ENCODE peak calls at places on chromosomes 12 and 14, in six cellular contexts. S is left ventricle myocardium inferior, H is right lobe of liver, Z is aorta, L is transverse colon, J is upper lobe of right lung. I is an unnamed sample.

GRCh38 chr12:79737875-79738718 is 47.3 kb upstream of the PAWR start:
- DNase-seq in S (no peak), J (no peak), H (peak; percentile 51), Z (no peak), L (peak; percentile 57), I (no peak)

GRCh38 chr12:102439391-102440108 is 40.8 kb downstream of the IGF1 start:
- DNase-seq in H (no peak), S (no peak), Z (no peak), J (no peak), L (no peak), I (no peak)

GRCh38 chr14:96104469-96105057 is 65.4 kb downstream of the C14orf132 start:
- DNase-seq in S (peak; percentile 56), L (peak; percentile 87), H (peak; percentile 95), Z (peak; percentile 80), J (peak; percentile 83), I (peak; percentile 80)

GRCh38 chr12:18646307-18646706 is 91.5 kb downstream of the PLCZ1 start:
- DNase-seq in J (no peak), Z (no peak), L (no peak), H (no peak), S (no peak), I (no peak)

GRCh38 chr12:124756730-124757129 is 106.9 kb downstream of the SCARB1 start:
- DNase-seq in J (no peak), H (no peak), S (no peak), Z (no peak), L (no peak), I (no peak)

GRCh38 chr12:93568091-93568490 is 4.4 kb upstream of the SOCS2 start:
- DNase-seq in S (no peak), Z (no peak), L (no peak), H (no peak), J (no peak), I (no peak)

GRCh38 chr12:82862069-82862841 is 175.5 kb downstream of the TMTC2 start:
- DNase-seq in S (no peak), H (no peak), J (no peak), L (no peak), Z (no peak), I (no peak)

GRCh38 chr12:47773858-47774580 is 981 bp downstream of the SLC48A1 start:
- DNase-seq in Z (no peak), L (no peak), S (peak; percentile 15), H (no peak), J (no peak), I (no peak)

GRCh38 chr14:67413806-67414769 is 2.1 kb upstream of the PLEK2 start:
- DNase-seq in H (no peak), L (no peak), J (no peak), Z (peak; percentile 64), S (no peak), I (no peak)

GRCh38 chr12:52817699-52818238 is 3.9 kb upstream of the KRT4 start:
- DNase-seq in L (no peak), J (no peak), Z (no peak), H (no peak), S (no peak), I (no peak)

GRCh38 chr12:58176296-58176869 is 235.0 kb downstream of the ATP23 start:
- DNase-seq in S (no peak), H (no peak), J (no peak), L (peak; percentile 43), Z (no peak), I (peak; percentile 59)

GRCh38 chr12:121955258-121956040 is 37.1 kb downstream of the CFAP251 start:
- DNase-seq in J (no peak), Z (no peak), S (no peak), H (no peak), L (no peak), I (no peak)

GRCh38 chr14:100065161-100065871 is at the start of gene EVL:
- DNase-seq in H (no peak), L (peak; percentile 71), S (peak; percentile 35), J (peak; percentile 86), Z (peak; percentile 72), I (peak; percentile 90)

GRCh38 chr14:91861091-91861490 is 6.2 kb downstream of the TC2N start:
- DNase-seq in Z (no peak), S (no peak), J (no peak), H (no peak), L (no peak), I (no peak)

GRCh38 chr12:18275974-18276373 is 14.7 kb downstream of the PIK3C2G start:
- DNase-seq in Z (no peak), J (no peak), L (no peak), S (no peak), H (no peak), I (no peak)

GRCh38 chr12:16325426-16325825 is 22.0 kb upstream of the MGST1 start:
- DNase-seq in S (no peak), J (no peak), H (no peak), Z (no peak), L (peak; percentile 74), I (no peak)

GRCh38 chr14:106094654-106095189 is 568.3 kb downstream of the TMEM121 start:
- DNase-seq in L (peak; percentile 24), H (peak; percentile 51), Z (peak; percentile 55), S (no peak), J (no peak), I (peak; percentile 58)

GRCh38 chr12:40034156-40034555 is 71.7 kb downstream of the SLC2A13 start:
- DNase-seq in H (no peak), S (no peak), J (no peak), Z (no peak), L (no peak), I (no peak)

GRCh38 chr14:77377502-77377844 is 294 bp downstream of the SAMD15 start:
- DNase-seq in J (no peak), Z (no peak), H (no peak), L (no peak), S (no peak), I (no peak)

GRCh38 chr12:51823875-51824565 is 24.5 kb downstream of the FIGNL2 start:
- DNase-seq in H (no peak), J (no peak), S (no peak), Z (no peak), L (peak; percentile 34), I (no peak)

GRCh38 chr14:21520718-21521117 is 5.4 kb downstream of the SALL2 start:
- DNase-seq in Z (no peak), H (no peak), S (no peak), J (no peak), L (no peak), I (no peak)

GRCh38 chr14:89241265-89241664 is 175.8 kb downstream of the FOXN3 start:
- DNase-seq in H (no peak), Z (no peak), L (no peak), J (no peak), S (no peak), I (no peak)

GRCh38 chr14:89242871-89243270 is 174.2 kb downstream of the FOXN3 start:
- DNase-seq in Z (no peak), J (no peak), S (no peak), H (no peak), L (no peak), I (no peak)

GRCh38 chr14:89241934-89242670 is 174.9 kb downstream of the FOXN3 start:
- DNase-seq in L (no peak), J (no peak), H (no peak), Z (no peak), S (no peak), I (no peak)

GRCh38 chr14:89237923-89238529 is 179.0 kb downstream of the FOXN3 start:
- DNase-seq in H (no peak), Z (no peak), S (no peak), J (no peak), L (no peak), I (no peak)

GRCh38 chr14:89240414-89240813 is 176.6 kb downstream of the FOXN3 start:
- DNase-seq in Z (no peak), L (no peak), J (no peak), S (no peak), H (no peak), I (no peak)
- H3K4me1 ChIP-seq in Z (peaks cover 7% of the 10 kb centered on the region), L (no peaks in the 10 kb centered on the region), J (peaks cover 4% of the 10 kb centered on the region), S (peaks cover 64% of the 10 kb centered on the region), H (no peaks in the 10 kb centered on the region), I (no peaks in the 10 kb centered on the region)

GRCh38 chr14:105028251-105028927 is 7.5 kb upstream of the CDCA4 start:
- DNase-seq in L (no peak), J (no peak), Z (no peak), H (no peak), S (no peak), I (no peak)

GRCh38 chr14:105025429-105025828 is 4.5 kb upstream of the CDCA4 start:
- DNase-seq in H (no peak), J (no peak), S (no peak), Z (no peak), L (no peak), I (no peak)

GRCh38 chr14:105026789-105027563 is 6.1 kb upstream of the CDCA4 start:
- DNase-seq in Z (no peak), H (no peak), L (no peak), J (no peak), S (no peak), I (no peak)

GRCh38 chr14:105023791-105024480 is 3.1 kb upstream of the CDCA4 start:
- DNase-seq in Z (no peak), H (no peak), S (no peak), L (no peak), J (no peak), I (no peak)

GRCh38 chr14:105026033-105026785 is 5.3 kb upstream of the CDCA4 start:
- DNase-seq in S (no peak), Z (no peak), H (no peak), L (no peak), J (no peak), I (no peak)
- H3K4me1 ChIP-seq in S (peaks cover 14% of the 10 kb centered on the region), Z (no peaks in the 10 kb centered on the region), H (peaks cover 4% of the 10 kb centered on the region), L (peaks cover 4% of the 10 kb centered on the region), J (peaks cover 10% of the 10 kb centered on the region), I (no peaks in the 10 kb centered on the region)

GRCh38 chr12:68638721-68639395 is 28.2 kb downstream of the RAP1B start:
- DNase-seq in H (no peak), S (no peak), J (no peak), L (no peak), Z (no peak), I (no peak)

GRCh38 chr12:68639396-68639767 is 28.7 kb downstream of the RAP1B start:
- DNase-seq in Z (no peak), H (no peak), S (no peak), L (no peak), J (no peak), I (no peak)

GRCh38 chr12:68638171-68638570 is 27.5 kb downstream of the RAP1B start:
- DNase-seq in J (no peak), Z (no peak), H (no peak), S (no peak), L (no peak), I (no peak)

GRCh38 chr12:68636268-68636667 is 25.6 kb downstream of the RAP1B start:
- DNase-seq in H (no peak), L (no peak), Z (no peak), J (no peak), S (no peak), I (no peak)

DNA sequence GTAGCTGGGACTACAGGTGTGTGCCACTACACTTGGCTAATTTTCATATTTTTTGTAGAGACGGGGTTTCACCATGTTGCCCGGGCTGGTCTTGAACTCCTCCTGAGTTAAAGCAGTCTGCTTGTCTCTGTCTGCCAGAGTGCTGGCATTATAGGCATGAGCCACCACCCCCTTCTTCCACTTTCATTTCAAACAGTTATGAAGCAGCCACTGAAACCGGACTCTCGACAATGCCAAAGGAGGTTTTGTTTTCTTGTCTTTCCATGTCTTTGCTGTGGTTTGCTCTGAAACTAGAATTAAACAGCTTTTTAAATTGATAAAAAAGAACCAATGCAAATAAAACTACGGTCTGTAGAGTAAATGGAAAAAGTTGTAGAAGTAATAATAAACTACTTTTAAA is 30.4 kb downstream of the RAP1B start:
- DNase-seq in J (no peak), L (peak; percentile 34), Z (no peak), S (no peak), H (no peak), I (no peak)
- H3K4me1 ChIP-seq in J (peaks cover 28% of the 10 kb centered on the region), L (peaks cover 5% of the 10 kb centered on the region), Z (no peaks in the 10 kb centered on the region), S (peaks cover 69% of the 10 kb centered on the region), H (peaks cover 17% of the 10 kb centered on the region), I (peaks cover 7% of the 10 kb centered on the region)

GRCh38 chr14:32330356-32331226 is 1.5 kb downstream of the AKAP6 start:
- DNase-seq in J (no peak), L (peak; percentile 10), S (no peak), H (no peak), Z (no peak), I (no peak)
- H3K4me1 ChIP-seq in J (no peaks in the 10 kb centered on the region), L (no peaks in the 10 kb centered on the region), S (peaks cover 13% of the 10 kb centered on the region), H (no peaks in the 10 kb centered on the region), Z (no peaks in the 10 kb centered on the region), I (no peaks in the 10 kb centered on the region)

I was measured in Peyer's patch.